ENCODE peak calls at places on chromosomes 11 and 22, in five cellular contexts. P is HAP-1, Q is SK-N-MC, H is body of pancreas, D is mucosa of descending colon. W is an unnamed sample.
A peak's percentile ranks its signal among the peaks of the same experiment; 100 is the strongest.

GRCh38 chr11:122100222-122101080 is 15.6 kb downstream of the BLID start:
- DNase-seq in Q (no peak), D (peak; percentile 13), P (no peak), H (peak; percentile 39), W (no peak)

GRCh38 chr22:37843746-37844089 is 416 bp downstream of the ANKRD54 start:
- DNase-seq in P (peak; percentile 69), H (no peak), D (peak; percentile 61), Q (no peak), W (peak; percentile 54)

GRCh38 chr11:12201016-12201985 is 90.9 kb downstream of the MICAL2 start:
- DNase-seq in D (no peak), H (no peak), P (no peak), Q (no peak), W (no peak)

GRCh38 chr11:64735860-64736259 is 8.1 kb downstream of the RASGRP2 start:
- DNase-seq in H (no peak), D (no peak), P (no peak), Q (no peak), W (no peak)

GRCh38 chr22:45312856-45313255 is 3.1 kb downstream of the FAM118A start:
- DNase-seq in D (no peak), P (no peak), Q (no peak), H (no peak), W (no peak)

GRCh38 chr11:63023415-63023814 is 7.8 kb upstream of the SLC22A8 start:
- DNase-seq in D (no peak), P (no peak), Q (no peak), H (no peak), W (no peak)

GRCh38 chr11:93541884-93542752 is 1.1 kb downstream of the SMCO4 start:
- DNase-seq in Q (no peak), D (peak; percentile 54), P (peak; percentile 59), H (peak; percentile 53), W (peak; percentile 63)

GRCh38 chr11:6012055-6012668 is 5.4 kb upstream of the OR56A4 start:
- DNase-seq in Q (no peak), H (no peak), P (no peak), D (no peak), W (no peak)

GRCh38 chr11:19359425-19360000 is 118.8 kb upstream of the E2F8 start:
- DNase-seq in Q (no peak), P (no peak), D (no peak), H (no peak), W (no peak)

GRCh38 chr11:61172888-61173287 is 11.7 kb upstream of the VPS37C start:
- DNase-seq in Q (no peak), P (no peak), D (no peak), H (no peak), W (no peak)

GRCh38 chr11:76419896-76420295 is 24.9 kb upstream of the EMSY start:
- DNase-seq in P (no peak), D (no peak), Q (no peak), H (peak; percentile 55), W (no peak)

GRCh38 chr22:38148252-38148651 is 33.4 kb downstream of the PLA2G6 start:
- DNase-seq in Q (no peak), H (no peak), P (no peak), D (no peak), W (no peak)

GRCh38 chr11:15346907-15347306 is 232.2 kb downstream of the INSC start:
- DNase-seq in Q (no peak), P (no peak), D (no peak), H (no peak), W (no peak)

GRCh38 chr22:37353839-37354238 is 71.5 kb downstream of the CYTH4 start:
- DNase-seq in D (no peak), Q (no peak), H (no peak), P (no peak), W (no peak)

GRCh38 chr22:37892566-37893338 is 13.3 kb upstream of the MICALL1 start:
- DNase-seq in D (no peak), Q (no peak), P (no peak), H (peak; percentile 88), W (no peak)

GRCh38 chr11:65620666-65621065 is 5.1 kb downstream of the PCNX3 start:
- DNase-seq in Q (no peak), P (no peak), H (no peak), D (no peak), W (no peak)

GRCh38 chr11:66112640-66113098 is 42.6 kb downstream of the PACS1 start:
- DNase-seq in H (no peak), P (peak; percentile 58), D (no peak), Q (no peak), W (no peak)

GRCh38 chr22:45546333-45547015 is 43.8 kb downstream of the FBLN1 start:
- DNase-seq in H (no peak), P (no peak), Q (no peak), D (no peak), W (no peak)

GRCh38 chr22:44734278-44734677 is 18.1 kb upstream of the ARHGAP8 start:
- DNase-seq in Q (no peak), P (no peak), H (no peak), D (no peak), W (no peak)

GRCh38 chr11:86592659-86593451 is 79.6 kb downstream of the ME3 start:
- DNase-seq in H (peak; percentile 87), P (peak; percentile 68), Q (peak; percentile 8), D (peak; percentile 95), W (peak; percentile 39)

GRCh38 chr11:9943346-9944110 is 279.7 kb downstream of the SWAP70 start:
- DNase-seq in Q (no peak), D (no peak), P (no peak), H (no peak), W (no peak)

GRCh38 chr11:67060111-67060522 is 3.5 kb downstream of the RHOD start:
- DNase-seq in D (no peak), P (no peak), H (no peak), Q (no peak), W (no peak)

GRCh38 chr11:61611309-61611708 is 30.4 kb upstream of the SYT7 start:
- DNase-seq in Q (no peak), P (no peak), H (no peak), D (no peak), W (no peak)

GRCh38 chr11:76642341-76642740 is 28.2 kb downstream of the LRRC32 start:
- DNase-seq in P (no peak), D (no peak), H (no peak), Q (no peak), W (no peak)

GRCh38 chr22:37326726-37327125 is 44.4 kb downstream of the CYTH4 start:
- DNase-seq in P (no peak), Q (no peak), H (peak; percentile 87), D (peak; percentile 81), W (no peak)

GRCh38 chr11:119258180-119258579 is 52.0 kb downstream of the CBL start:
- DNase-seq in D (no peak), P (no peak), Q (no peak), H (no peak), W (peak; percentile 64)

GRCh38 chr11:19200410-19201201 is 1.2 kb downstream of the CSRP3 start:
- DNase-seq in D (peak; percentile 62), H (no peak), Q (no peak), P (no peak), W (no peak)

GRCh38 chr22:20315337-20316216 is 4.3 kb downstream of the DGCR6L start:
- DNase-seq in D (no peak), H (no peak), P (no peak), Q (no peak), W (peak; percentile 8)

GRCh38 chr22:47307326-47307725 is 544.9 kb downstream of the TBC1D22A start:
- DNase-seq in P (no peak), H (no peak), D (no peak), Q (no peak), W (no peak)

GRCh38 chr22:29341056-29341848 is 25.8 kb upstream of the RASL10A start:
- DNase-seq in D (no peak), Q (no peak), H (no peak), P (no peak), W (no peak)
- H3K36me3 ChIP-seq in D (peaks cover 4% of the 10 kb centered on the region), Q (peaks cover 36% of the 10 kb centered on the region), H (peaks cover 19% of the 10 kb centered on the region), P (peaks cover 66% of the 10 kb centered on the region), W (peaks cover 69% of the 10 kb centered on the region)

DNA sequence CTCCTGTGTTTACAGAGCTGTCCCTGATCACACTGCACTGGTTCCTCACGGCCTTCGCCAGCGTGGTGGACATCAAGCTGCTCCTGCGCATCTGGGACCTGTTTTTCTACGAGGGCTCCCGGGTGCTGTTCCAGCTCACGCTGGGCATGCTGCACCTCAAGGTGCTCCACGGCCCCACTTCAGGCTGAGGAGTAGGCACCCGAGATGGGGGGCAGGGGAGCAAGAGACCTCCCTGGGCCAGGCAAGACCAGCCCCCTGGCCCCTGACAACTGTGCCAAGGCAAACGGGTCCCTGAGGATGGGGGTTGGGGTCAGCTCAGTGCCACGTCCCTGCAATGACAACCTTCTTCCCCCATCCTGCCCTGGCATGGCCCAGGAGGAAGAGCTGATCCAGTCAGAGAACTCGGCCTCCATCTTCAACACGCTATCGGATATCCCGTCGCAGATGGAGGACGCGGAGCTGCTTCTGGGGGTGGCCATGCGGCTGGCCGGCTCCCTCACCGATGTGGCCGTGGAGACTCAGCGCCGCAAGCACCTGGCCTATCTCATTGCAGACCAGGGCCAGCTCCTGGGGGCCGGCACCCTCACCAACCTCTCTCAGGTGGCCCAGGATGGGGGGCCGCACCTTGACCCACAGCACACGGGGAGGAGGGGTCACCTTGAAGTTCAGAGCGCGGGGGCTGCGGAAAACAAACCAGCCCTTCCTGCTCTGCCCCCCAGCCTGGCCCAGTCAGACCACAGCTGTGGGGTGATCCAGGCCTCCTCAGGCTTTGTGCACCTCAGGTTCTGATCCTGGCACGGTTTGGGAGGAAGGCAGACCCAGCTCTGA is 35.9 kb downstream of the SGSM3 start:
- DNase-seq in H (no peak), P (no peak), D (no peak), Q (no peak), W (no peak)
- H3K36me3 ChIP-seq in H (peaks cover 52% of the 10 kb centered on the region), P (peaks cover 82% of the 10 kb centered on the region), D (peaks cover 3% of the 10 kb centered on the region), Q (peaks cover 50% of the 10 kb centered on the region), W (peaks cover 39% of the 10 kb centered on the region)

DNA sequence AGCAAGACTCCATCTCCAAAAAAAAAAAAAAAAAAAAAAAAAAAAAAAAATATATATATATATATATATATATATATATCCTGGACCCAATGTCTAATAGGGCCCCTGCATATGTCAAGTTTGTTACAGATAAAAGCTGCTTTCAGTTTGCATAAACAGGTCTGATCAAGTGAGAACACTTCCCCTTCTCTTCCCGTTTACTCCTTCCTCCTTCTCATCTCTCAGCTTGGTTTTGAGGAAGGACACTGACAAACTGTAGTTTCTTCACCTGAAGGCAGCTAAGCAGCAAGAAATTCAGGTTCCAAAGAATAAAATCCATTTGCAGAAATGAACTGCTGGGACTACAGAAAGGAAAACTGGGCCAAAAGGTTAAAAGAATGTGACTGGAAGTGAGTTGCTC is 11.7 kb downstream of the THOC5 start:
- DNase-seq in Q (no peak), P (no peak), D (no peak), H (no peak), W (no peak)
- H3K36me3 ChIP-seq in Q (peaks cover 48% of the 10 kb centered on the region), P (peaks cover 75% of the 10 kb centered on the region), D (no peaks in the 10 kb centered on the region), H (peaks cover 9% of the 10 kb centered on the region), W (peaks cover 29% of the 10 kb centered on the region)

DNA sequence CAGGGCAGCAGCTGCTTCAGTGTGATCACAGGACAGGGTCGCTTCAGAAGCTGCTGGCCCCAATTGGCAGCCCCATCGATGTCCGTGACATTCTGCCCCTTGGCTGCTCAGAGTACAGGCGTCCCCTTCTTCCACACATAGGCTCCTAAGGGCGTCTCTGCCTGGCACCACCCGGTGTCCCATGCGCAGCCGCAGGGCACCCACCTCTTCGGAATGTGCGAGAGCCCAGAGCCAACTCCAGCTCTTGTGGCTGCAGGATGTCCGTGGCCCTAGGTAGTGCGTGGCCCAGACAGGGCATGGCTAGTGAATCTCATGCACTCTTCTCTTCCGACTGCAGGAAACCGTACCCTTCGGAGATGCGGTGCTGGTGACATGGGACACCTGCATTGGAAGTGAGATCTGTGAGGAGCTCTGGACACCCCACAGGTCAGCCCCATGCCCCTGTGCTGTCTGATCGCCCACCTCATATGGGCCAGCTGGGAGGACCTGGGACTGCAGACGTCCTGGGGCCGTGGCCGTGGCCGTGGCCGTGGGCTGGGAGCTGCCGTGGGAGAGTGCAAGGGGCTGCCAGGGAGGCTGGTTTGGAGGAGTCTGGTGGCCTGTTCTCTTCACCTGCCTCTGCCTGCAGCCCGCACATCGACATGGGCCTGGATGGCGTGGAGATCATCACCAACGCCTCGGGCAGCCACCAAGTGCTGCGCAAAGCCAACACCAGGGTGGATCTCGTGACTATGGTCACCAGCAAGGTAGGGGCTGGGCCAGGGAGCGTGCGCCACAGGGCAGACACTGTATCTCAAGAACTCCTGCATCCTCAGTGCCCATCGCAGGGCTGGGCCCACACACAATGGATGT is 20.2 kb downstream of the NADSYN1 start:
- DNase-seq in H (no peak), D (no peak), Q (no peak), P (no peak), W (no peak)
- H3K36me3 ChIP-seq in H (peaks cover 26% of the 10 kb centered on the region), D (peaks cover 17% of the 10 kb centered on the region), Q (peaks cover 13% of the 10 kb centered on the region), P (peaks cover 11% of the 10 kb centered on the region), W (peaks cover 36% of the 10 kb centered on the region)

W was measured in CD8-positive, alpha-beta T cell.